ENCODE peak calls at places on chromosomes 3 and 15, in five cellular contexts. L, B, H, W and C are unnamed samples.
A peak's percentile ranks its signal among the peaks of the same experiment; 100 is the strongest.

GRCh38 chr15:66228807-66229557 is 24.6 kb downstream of the MEGF11 start:
- DNase-seq in L (no peak), B (no peak), H (no peak), W (no peak), C (peak; percentile 68)

GRCh38 chr15:78263907-78264303 is 457 bp upstream of the DNAJA4 start:
- DNase-seq in L (peak; percentile 11), B (no peak), H (no peak), W (no peak), C (peak; percentile 84)

GRCh38 chr3:128226794-128227399 is 73.6 kb downstream of the EEFSEC start:
- DNase-seq in L (peak; percentile 38), B (peak; percentile 39), H (peak; percentile 8), W (peak; percentile 40), C (peak; percentile 75)

GRCh38 chr3:197260491-197261163 is 37.8 kb downstream of the DLG1 start:
- DNase-seq in L (no peak), B (no peak), H (no peak), W (no peak), C (no peak)

GRCh38 chr15:65067334-65067644 is 502 bp downstream of the RASL12 start:
- DNase-seq in L (no peak), B (no peak), H (no peak), W (no peak), C (no peak)

GRCh38 chr15:39413558-39413957 is 167.3 kb upstream of the THBS1 start:
- DNase-seq in L (no peak), B (no peak), H (no peak), W (no peak), C (no peak)

GRCh38 chr15:48415036-48415886 is 84.0 kb downstream of the DUT start:
- DNase-seq in L (no peak), B (no peak), H (no peak), W (no peak), C (no peak)

GRCh38 chr15:73922186-73923151 is 3.8 kb upstream of the LOXL1 start:
- DNase-seq in L (no peak), B (peak; percentile 69), H (no peak), W (no peak), C (no peak)

GRCh38 chr3:101151286-101151901 is 158.2 kb upstream of the ABI3BP start:
- DNase-seq in L (no peak), B (no peak), H (no peak), W (no peak), C (no peak)

GRCh38 chr15:101646652-101647051 is 5.5 kb downstream of the TM2D3 start:
- DNase-seq in L (no peak), B (no peak), H (no peak), W (no peak), C (no peak)